ENCODE peak calls at places on chromosomes 7 and 10, in five cellular contexts. One of them, this sample, is unnamed.

GRCh38 chr10:43374194-43374593 is 2.8 kb downstream of the FXYD4 start:
- DNase-seq in MM.1S: no peak
- DNase-seq in heart left ventricle: no peak
- DNase-seq in A549: no peak
- DNase-seq in neuronal stem cell: no peak
- DNase-seq in this sample: no peak

GRCh38 chr10:95097805-95098204 is 28.5 kb upstream of the CYP2C8 start:
- DNase-seq in MM.1S: no peak
- DNase-seq in heart left ventricle: no peak
- DNase-seq in A549: no peak
- DNase-seq in neuronal stem cell: no peak
- DNase-seq in this sample: no peak

GRCh38 chr10:74320026-74320425 is 169.0 kb downstream of the ADK start:
- DNase-seq in MM.1S: no peak
- DNase-seq in heart left ventricle: no peak
- DNase-seq in A549: no peak
- DNase-seq in neuronal stem cell: no peak
- DNase-seq in this sample: no peak

GRCh38 chr7:43290978-43291377 is 178.5 kb downstream of the HECW1 start:
- DNase-seq in MM.1S: no peak
- DNase-seq in heart left ventricle: no peak
- DNase-seq in A549: no peak
- DNase-seq in neuronal stem cell: no peak
- DNase-seq in this sample: no peak

GRCh38 chr7:129689995-129690581 is 78.6 kb downstream of the NRF1 start:
- DNase-seq in MM.1S: no peak
- DNase-seq in heart left ventricle: no peak
- DNase-seq in A549: no peak
- DNase-seq in neuronal stem cell: no peak
- DNase-seq in this sample: no peak

GRCh38 chr10:804191-804781 is 114.8 kb upstream of the DIP2C start:
- DNase-seq in MM.1S: no peak
- DNase-seq in heart left ventricle: no peak
- DNase-seq in A549: no peak
- DNase-seq in neuronal stem cell: no peak
- DNase-seq in this sample: no peak

GRCh38 chr10:76883596-76883995 is 754.0 kb downstream of the KCNMA1 start:
- DNase-seq in MM.1S: no peak
- DNase-seq in heart left ventricle: no peak
- DNase-seq in A549: no peak
- DNase-seq in neuronal stem cell: no peak
- DNase-seq in this sample: no peak

GRCh38 chr7:35878356-35878755 is 77.5 kb downstream of the SEPTIN7 start:
- DNase-seq in MM.1S: no peak
- DNase-seq in heart left ventricle: no peak
- DNase-seq in A549: no peak
- DNase-seq in neuronal stem cell: no peak
- DNase-seq in this sample: no peak

GRCh38 chr7:131045526-131045925 is 282.1 kb upstream of the MKLN1 start:
- DNase-seq in MM.1S: no peak
- DNase-seq in heart left ventricle: no peak
- DNase-seq in A549: no peak
- DNase-seq in neuronal stem cell: no peak
- DNase-seq in this sample: no peak

GRCh38 chr7:131052285-131052942 is 275.3 kb upstream of the MKLN1 start:
- DNase-seq in MM.1S: no peak
- DNase-seq in heart left ventricle: no peak
- DNase-seq in A549: no peak
- DNase-seq in neuronal stem cell: no peak
- DNase-seq in this sample: peak

GRCh38 chr7:131051304-131051703 is 276.4 kb upstream of the MKLN1 start:
- DNase-seq in MM.1S: no peak
- DNase-seq in heart left ventricle: no peak
- DNase-seq in A549: no peak
- DNase-seq in neuronal stem cell: no peak
- DNase-seq in this sample: no peak

GRCh38 chr7:131042269-131043160 is 285.2 kb upstream of the MKLN1 start:
- DNase-seq in MM.1S: no peak
- DNase-seq in heart left ventricle: no peak
- DNase-seq in A549: no peak
- DNase-seq in neuronal stem cell: no peak
- DNase-seq in this sample: no peak

DNA sequence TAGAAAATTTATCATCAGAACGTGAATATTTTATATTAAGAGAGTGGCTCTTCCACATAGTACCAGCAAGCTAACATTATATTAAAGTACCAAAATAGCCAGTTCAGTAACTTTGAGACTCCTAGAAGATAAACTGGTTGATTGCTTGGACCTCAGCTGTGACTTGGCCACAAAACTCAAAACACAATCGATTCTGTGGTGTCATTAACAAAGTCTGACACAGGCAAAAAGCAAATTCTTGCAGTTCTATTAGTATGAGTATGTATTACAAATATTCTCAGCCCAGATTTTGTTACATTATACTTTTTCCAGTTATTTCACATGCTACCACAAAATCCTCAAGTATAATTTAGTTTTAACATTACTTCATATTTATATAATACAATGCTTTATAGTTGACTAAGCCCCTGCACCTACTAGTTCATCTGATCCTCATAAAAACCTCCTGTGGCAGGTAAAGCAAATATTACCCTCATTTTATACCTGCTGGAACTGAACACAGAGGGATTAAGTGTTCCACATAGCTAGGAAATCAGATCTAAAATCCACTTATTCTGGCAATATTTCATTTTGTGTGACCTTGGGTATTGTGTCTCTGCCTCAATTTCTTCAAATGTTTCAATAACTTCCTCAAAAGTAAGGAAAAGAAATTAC is 279.9 kb upstream of the MKLN1 start:
- DNase-seq in MM.1S: no peak
- DNase-seq in heart left ventricle: no peak
- DNase-seq in A549: no peak
- DNase-seq in neuronal stem cell: no peak
- DNase-seq in this sample: no peak
- H3K27ac ChIP-seq in MM.1S: no peak
- H3K27ac ChIP-seq in heart left ventricle: no peak
- H3K27ac ChIP-seq in A549: no peak
- H3K27ac ChIP-seq in neuronal stem cell: no peak
- H3K27ac ChIP-seq in this sample: no peak

GRCh38 chr10:110212119-110213006 is 5.0 kb downstream of the MXI1 start:
- DNase-seq in MM.1S: peak
- DNase-seq in heart left ventricle: no peak
- DNase-seq in A549: no peak
- DNase-seq in neuronal stem cell: no peak
- DNase-seq in this sample: no peak
- H3K4me3 ChIP-seq in MM.1S: peak
- H3K4me3 ChIP-seq in heart left ventricle: no peak
- H3K4me3 ChIP-seq in A549: no peak
- H3K4me3 ChIP-seq in neuronal stem cell: no peak
- H3K4me3 ChIP-seq in this sample: no peak

DNA sequence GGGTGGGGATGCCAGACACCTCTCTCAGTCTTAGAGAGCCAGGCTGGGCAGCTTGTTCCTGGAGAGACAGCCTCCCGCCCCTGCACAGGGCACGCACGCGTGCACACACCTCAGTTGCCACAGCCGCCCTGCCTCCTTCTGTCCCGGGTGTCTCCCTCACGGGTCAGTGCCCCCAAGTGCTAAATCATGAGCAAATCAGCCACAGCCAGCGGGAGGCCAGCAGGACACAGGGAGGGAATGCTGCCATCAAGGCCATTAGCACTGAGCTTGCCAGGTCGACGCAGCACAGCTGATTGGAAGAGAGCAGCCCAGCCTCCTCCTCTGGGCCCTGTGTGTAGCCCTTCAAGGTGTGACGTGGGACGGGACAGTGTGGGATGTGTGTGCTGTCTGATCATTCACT is 130.4 kb downstream of the CDH23 start:
- DNase-seq in MM.1S: no peak
- DNase-seq in heart left ventricle: no peak
- DNase-seq in A549: no peak
- DNase-seq in neuronal stem cell: no peak
- DNase-seq in this sample: no peak
- H3K27ac ChIP-seq in MM.1S: no peak
- H3K27ac ChIP-seq in heart left ventricle: no peak
- H3K27ac ChIP-seq in A549: no peak
- H3K27ac ChIP-seq in neuronal stem cell: no peak
- H3K27ac ChIP-seq in this sample: no peak

GRCh38 chr10:4678023-4678950 is 147.7 kb upstream of the AKR1E2 start:
- DNase-seq in MM.1S: no peak
- DNase-seq in heart left ventricle: no peak
- DNase-seq in A549: peak
- DNase-seq in neuronal stem cell: no peak
- DNase-seq in this sample: no peak

GRCh38 chr10:4676566-4676965 is 149.4 kb upstream of the AKR1E2 start:
- DNase-seq in MM.1S: no peak
- DNase-seq in heart left ventricle: no peak
- DNase-seq in A549: no peak
- DNase-seq in neuronal stem cell: no peak
- DNase-seq in this sample: no peak

GRCh38 chr10:4673279-4674040 is 152.5 kb upstream of the AKR1E2 start:
- DNase-seq in MM.1S: no peak
- DNase-seq in heart left ventricle: no peak
- DNase-seq in A549: no peak
- DNase-seq in neuronal stem cell: no peak
- DNase-seq in this sample: no peak

GRCh38 chr10:4678951-4679671 is 146.9 kb upstream of the AKR1E2 start:
- DNase-seq in MM.1S: no peak
- DNase-seq in heart left ventricle: no peak
- DNase-seq in A549: no peak
- DNase-seq in neuronal stem cell: no peak
- DNase-seq in this sample: no peak

GRCh38 chr10:4677296-4678021 is 148.5 kb upstream of the AKR1E2 start:
- DNase-seq in MM.1S: no peak
- DNase-seq in heart left ventricle: no peak
- DNase-seq in A549: peak
- DNase-seq in neuronal stem cell: no peak
- DNase-seq in this sample: no peak
- H3K4me3 ChIP-seq in MM.1S: no peak
- H3K4me3 ChIP-seq in heart left ventricle: no peak
- H3K4me3 ChIP-seq in A549: peak
- H3K4me3 ChIP-seq in neuronal stem cell: no peak
- H3K4me3 ChIP-seq in this sample: no peak

DNA sequence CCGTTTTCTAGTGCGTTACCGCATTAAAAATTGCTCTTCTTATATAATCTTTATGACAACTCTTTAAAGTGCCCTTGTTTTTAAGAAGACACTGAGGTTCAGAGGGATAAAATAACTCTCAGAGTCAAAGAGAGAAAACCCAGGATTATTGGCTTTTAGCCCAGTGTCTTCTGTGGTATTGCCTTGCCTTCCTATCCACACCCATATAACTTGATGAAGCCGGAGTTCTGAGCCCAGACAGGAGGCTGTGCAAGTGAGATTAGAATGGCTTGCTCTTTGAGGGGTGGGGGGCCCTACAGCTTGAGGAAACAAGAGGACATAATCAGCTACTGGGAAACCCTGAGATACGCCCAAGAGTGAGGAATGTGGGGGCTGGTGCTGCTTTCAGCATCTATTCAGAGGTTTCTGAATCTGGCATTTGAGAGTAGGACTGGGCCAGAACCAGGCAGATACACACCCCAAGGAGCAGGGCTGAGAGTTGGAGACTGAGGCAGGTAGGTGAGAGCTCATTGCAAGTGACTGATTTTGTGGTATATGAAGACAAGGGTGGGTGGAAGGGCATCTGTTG is 2.3 kb downstream of the PRXL2A start:
- DNase-seq in MM.1S: no peak
- DNase-seq in heart left ventricle: no peak
- DNase-seq in A549: no peak
- DNase-seq in neuronal stem cell: no peak
- DNase-seq in this sample: no peak
- H3K27ac ChIP-seq in MM.1S: no peak
- H3K27ac ChIP-seq in heart left ventricle: peak
- H3K27ac ChIP-seq in A549: no peak
- H3K27ac ChIP-seq in neuronal stem cell: no peak
- H3K27ac ChIP-seq in this sample: no peak

GRCh38 chr10:119103241-119103640 is 672 bp upstream of the DENND10 start:
- DNase-seq in MM.1S: no peak
- DNase-seq in heart left ventricle: no peak
- DNase-seq in A549: no peak
- DNase-seq in neuronal stem cell: peak
- DNase-seq in this sample: no peak
- H3K4me3 ChIP-seq in MM.1S: no peak
- H3K4me3 ChIP-seq in heart left ventricle: no peak
- H3K4me3 ChIP-seq in A549: no peak
- H3K4me3 ChIP-seq in neuronal stem cell: no peak
- H3K4me3 ChIP-seq in this sample: no peak

DNA sequence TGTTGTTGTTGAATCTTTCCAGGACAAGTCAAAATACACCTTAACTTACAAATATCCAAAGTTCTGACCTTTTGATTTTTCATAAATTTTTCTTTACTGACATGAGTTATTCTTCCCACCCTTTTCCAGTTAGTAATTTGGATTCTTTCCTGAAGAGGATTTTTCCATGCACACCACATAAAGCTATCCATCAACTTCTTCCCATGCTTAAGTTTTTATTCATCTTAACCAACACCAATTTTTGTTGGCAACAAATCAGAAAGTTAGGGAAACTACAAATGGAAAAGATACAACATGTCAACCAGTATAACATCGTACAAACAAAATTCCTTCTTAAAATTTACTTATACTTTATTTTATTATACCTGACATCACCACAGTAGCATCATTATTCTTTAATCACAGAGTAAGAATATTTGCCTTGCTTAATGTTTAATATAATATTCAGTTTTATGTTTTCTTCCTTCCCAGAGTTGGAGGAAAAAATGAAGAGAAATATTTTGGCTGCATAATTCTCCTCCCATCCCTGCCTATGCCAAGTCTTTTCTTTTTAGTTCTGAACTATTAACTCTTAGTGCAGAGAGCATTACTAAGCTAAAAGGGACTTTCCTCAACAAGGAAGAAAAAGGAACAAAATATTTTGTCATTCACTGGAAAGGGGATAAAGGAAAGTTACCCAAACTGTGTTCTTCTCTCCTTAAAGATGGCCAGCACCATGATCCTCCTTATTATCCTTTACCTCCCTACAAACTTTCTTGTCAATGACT is 67.5 kb upstream of the MEOX2 start:
- DNase-seq in MM.1S: no peak
- DNase-seq in heart left ventricle: no peak
- DNase-seq in A549: no peak
- DNase-seq in neuronal stem cell: no peak
- DNase-seq in this sample: no peak
- H3K27ac ChIP-seq in MM.1S: no peak
- H3K27ac ChIP-seq in heart left ventricle: no peak
- H3K27ac ChIP-seq in A549: no peak
- H3K27ac ChIP-seq in neuronal stem cell: no peak
- H3K27ac ChIP-seq in this sample: no peak

GRCh38 chr10:17349009-17349349 is 105.4 kb downstream of the ST8SIA6 start:
- DNase-seq in MM.1S: no peak
- DNase-seq in heart left ventricle: no peak
- DNase-seq in A549: no peak
- DNase-seq in neuronal stem cell: no peak
- DNase-seq in this sample: no peak
- H3K4me3 ChIP-seq in MM.1S: no peak
- H3K4me3 ChIP-seq in heart left ventricle: no peak
- H3K4me3 ChIP-seq in A549: no peak
- H3K4me3 ChIP-seq in neuronal stem cell: no peak
- H3K4me3 ChIP-seq in this sample: no peak

This sample was measured in A673.